ENCODE peak calls at places on chromosomes 1 and 21, in seven cellular contexts. One of them, this sample, is unnamed.
A peak's percentile ranks its signal among the peaks of the same experiment; 100 is the strongest.

GRCh38 chr1:51284487-51284954 is 45.8 kb downstream of the TTC39A start:
- DNase-seq in SK-N-SH: peak; percentile 71
- DNase-seq in A549: peak; percentile 19
- DNase-seq in H1: no peak
- DNase-seq in HCT116: peak; percentile 40
- DNase-seq in WTC11: no peak
- DNase-seq in GM12878: no peak
- DNase-seq in this sample: no peak

GRCh38 chr1:110619412-110620249 is 13.5 kb upstream of the KCNA2 start:
- DNase-seq in HCT116: peak; percentile 63
- DNase-seq in WTC11: peak; percentile 89
- DNase-seq in GM12878: peak; percentile 69
- DNase-seq in SK-N-SH: peak; percentile 88
- DNase-seq in H1: peak; percentile 53
- DNase-seq in A549: peak; percentile 63
- DNase-seq in this sample: peak; percentile 87

GRCh38 chr1:55400560-55400959 is 185.4 kb upstream of the USP24 start:
- DNase-seq in H1: no peak
- DNase-seq in GM12878: no peak
- DNase-seq in SK-N-SH: peak; percentile 34
- DNase-seq in HCT116: no peak
- DNase-seq in WTC11: no peak
- DNase-seq in A549: no peak
- DNase-seq in this sample: no peak

GRCh38 chr1:25520446-25521061 is 22.9 kb upstream of the LDLRAP1 start:
- DNase-seq in HCT116: peak; percentile 48
- DNase-seq in GM12878: peak; percentile 17
- DNase-seq in H1: no peak
- DNase-seq in SK-N-SH: peak; percentile 70
- DNase-seq in WTC11: peak; percentile 66
- DNase-seq in A549: peak; percentile 52
- DNase-seq in this sample: peak; percentile 70

GRCh38 chr1:6637770-6638169 is 13.1 kb downstream of the THAP3 start:
- DNase-seq in H1: no peak
- DNase-seq in GM12878: no peak
- DNase-seq in A549: no peak
- DNase-seq in SK-N-SH: no peak
- DNase-seq in WTC11: no peak
- DNase-seq in HCT116: no peak
- DNase-seq in this sample: no peak

GRCh38 chr1:214402583-214403216 is 121.7 kb downstream of the SMYD2 start:
- DNase-seq in HCT116: no peak
- DNase-seq in GM12878: no peak
- DNase-seq in H1: no peak
- DNase-seq in A549: peak; percentile 17
- DNase-seq in SK-N-SH: no peak
- DNase-seq in WTC11: no peak
- DNase-seq in this sample: no peak

GRCh38 chr1:3003039-3003940 is 18.0 kb upstream of the ACTRT2 start:
- DNase-seq in HCT116: no peak
- DNase-seq in SK-N-SH: no peak
- DNase-seq in WTC11: no peak
- DNase-seq in GM12878: no peak
- DNase-seq in H1: no peak
- DNase-seq in A549: no peak
- DNase-seq in this sample: no peak

GRCh38 chr1:147077081-147077480 is 95.2 kb downstream of the PRKAB2 start:
- DNase-seq in H1: no peak
- DNase-seq in SK-N-SH: no peak
- DNase-seq in A549: no peak
- DNase-seq in WTC11: no peak
- DNase-seq in HCT116: no peak
- DNase-seq in GM12878: no peak
- DNase-seq in this sample: no peak

GRCh38 chr1:98388431-98388830 is 273.1 kb upstream of the SNX7 start:
- DNase-seq in GM12878: peak; percentile 20
- DNase-seq in SK-N-SH: no peak
- DNase-seq in HCT116: no peak
- DNase-seq in H1: no peak
- DNase-seq in WTC11: no peak
- DNase-seq in A549: no peak
- DNase-seq in this sample: peak; percentile 51

GRCh38 chr1:234143681-234144080 is 229.6 kb upstream of the COA6 start:
- DNase-seq in A549: no peak
- DNase-seq in H1: no peak
- DNase-seq in HCT116: no peak
- DNase-seq in SK-N-SH: no peak
- DNase-seq in WTC11: no peak
- DNase-seq in GM12878: no peak
- DNase-seq in this sample: no peak

GRCh38 chr1:17798011-17798410 is 42.9 kb downstream of the ACTL8 start:
- DNase-seq in WTC11: no peak
- DNase-seq in A549: no peak
- DNase-seq in SK-N-SH: no peak
- DNase-seq in H1: no peak
- DNase-seq in HCT116: no peak
- DNase-seq in GM12878: no peak
- DNase-seq in this sample: no peak
- TF ChIP-seq MAX in WTC11: no peak
- TF ChIP-seq MAX in A549: no peak
- TF ChIP-seq MAX in SK-N-SH: no peak
- TF ChIP-seq MAX in H1: no peak
- TF ChIP-seq MAX in HCT116: no peak
- TF ChIP-seq MAX in GM12878: no peak
- TF ChIP-seq MAX in this sample: no peak

DNA sequence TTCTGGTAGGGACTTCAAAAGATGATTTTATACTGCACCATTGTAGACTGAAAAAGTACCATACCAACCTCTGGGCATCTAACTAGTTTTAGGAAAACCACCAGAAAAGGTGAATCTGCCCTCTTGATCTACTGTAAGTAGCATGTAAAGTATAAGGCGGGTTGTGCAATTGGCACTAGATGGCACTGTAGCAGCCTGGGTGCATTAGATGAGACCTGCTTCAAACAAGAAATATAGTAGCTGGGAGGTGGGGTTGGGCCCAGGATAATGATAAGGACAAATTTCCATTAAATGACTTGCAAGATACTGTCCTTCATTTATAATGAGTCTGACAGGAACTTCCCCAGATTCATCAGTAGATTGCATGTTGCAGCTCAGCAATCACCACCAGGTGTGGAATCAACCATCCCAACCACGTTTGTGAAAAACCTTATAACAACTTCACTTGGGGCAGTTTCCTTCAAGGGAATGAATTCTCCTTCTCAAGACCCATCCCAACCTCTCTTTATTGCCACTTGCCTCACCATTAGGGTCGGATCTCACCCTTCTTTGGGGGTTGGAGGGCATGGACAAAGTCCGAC is 37.3 kb upstream of the IL10 start:
- DNase-seq in WTC11: no peak
- DNase-seq in GM12878: no peak
- DNase-seq in H1: no peak
- DNase-seq in HCT116: peak; percentile 23
- DNase-seq in A549: peak; percentile 44
- DNase-seq in SK-N-SH: no peak
- DNase-seq in this sample: peak; percentile 63
- TF ChIP-seq CTCF in WTC11: no peak
- TF ChIP-seq CTCF in GM12878: peak; percentile 64
- TF ChIP-seq CTCF in H1: peak; percentile 63
- TF ChIP-seq CTCF in HCT116: peak; percentile 70
- TF ChIP-seq CTCF in A549: peak; percentile 47
- TF ChIP-seq CTCF in SK-N-SH: peak; percentile 52
- TF ChIP-seq CTCF in this sample: peak; percentile 63

GRCh38 chr21:33198346-33199135 is 31.2 kb upstream of the IFNAR2 start:
- DNase-seq in HCT116: no peak
- DNase-seq in WTC11: no peak
- DNase-seq in A549: no peak
- DNase-seq in H1: no peak
- DNase-seq in SK-N-SH: no peak
- DNase-seq in GM12878: no peak
- DNase-seq in this sample: peak; percentile 82
- TF ChIP-seq MAX in HCT116: no peak
- TF ChIP-seq MAX in WTC11: no peak
- TF ChIP-seq MAX in A549: no peak
- TF ChIP-seq MAX in H1: no peak
- TF ChIP-seq MAX in SK-N-SH: no peak
- TF ChIP-seq MAX in GM12878: no peak
- TF ChIP-seq MAX in this sample: peak; percentile 56

GRCh38 chr1:78599294-78599693 is 21.0 kb upstream of the IFI44L start:
- DNase-seq in A549: no peak
- DNase-seq in SK-N-SH: no peak
- DNase-seq in H1: no peak
- DNase-seq in WTC11: no peak
- DNase-seq in GM12878: no peak
- DNase-seq in HCT116: no peak
- DNase-seq in this sample: no peak

GRCh38 chr1:78601068-78601467 is 19.2 kb upstream of the IFI44L start:
- DNase-seq in WTC11: no peak
- DNase-seq in A549: no peak
- DNase-seq in HCT116: no peak
- DNase-seq in GM12878: no peak
- DNase-seq in H1: no peak
- DNase-seq in SK-N-SH: no peak
- DNase-seq in this sample: no peak

GRCh38 chr1:78604643-78605042 is 15.6 kb upstream of the IFI44L start:
- DNase-seq in H1: no peak
- DNase-seq in GM12878: no peak
- DNase-seq in A549: no peak
- DNase-seq in WTC11: no peak
- DNase-seq in HCT116: no peak
- DNase-seq in SK-N-SH: no peak
- DNase-seq in this sample: no peak

GRCh38 chr1:78606274-78606673 is 14.0 kb upstream of the IFI44L start:
- DNase-seq in SK-N-SH: no peak
- DNase-seq in A549: no peak
- DNase-seq in GM12878: no peak
- DNase-seq in WTC11: no peak
- DNase-seq in HCT116: no peak
- DNase-seq in H1: no peak
- DNase-seq in this sample: no peak

GRCh38 chr1:78603206-78603605 is 17.0 kb upstream of the IFI44L start:
- DNase-seq in H1: no peak
- DNase-seq in SK-N-SH: no peak
- DNase-seq in GM12878: no peak
- DNase-seq in WTC11: no peak
- DNase-seq in HCT116: no peak
- DNase-seq in A549: no peak
- DNase-seq in this sample: no peak
- TF ChIP-seq CTCF in H1: no peak
- TF ChIP-seq CTCF in SK-N-SH: no peak
- TF ChIP-seq CTCF in GM12878: no peak
- TF ChIP-seq CTCF in WTC11: no peak
- TF ChIP-seq CTCF in HCT116: no peak
- TF ChIP-seq CTCF in A549: no peak
- TF ChIP-seq CTCF in this sample: no peak

DNA sequence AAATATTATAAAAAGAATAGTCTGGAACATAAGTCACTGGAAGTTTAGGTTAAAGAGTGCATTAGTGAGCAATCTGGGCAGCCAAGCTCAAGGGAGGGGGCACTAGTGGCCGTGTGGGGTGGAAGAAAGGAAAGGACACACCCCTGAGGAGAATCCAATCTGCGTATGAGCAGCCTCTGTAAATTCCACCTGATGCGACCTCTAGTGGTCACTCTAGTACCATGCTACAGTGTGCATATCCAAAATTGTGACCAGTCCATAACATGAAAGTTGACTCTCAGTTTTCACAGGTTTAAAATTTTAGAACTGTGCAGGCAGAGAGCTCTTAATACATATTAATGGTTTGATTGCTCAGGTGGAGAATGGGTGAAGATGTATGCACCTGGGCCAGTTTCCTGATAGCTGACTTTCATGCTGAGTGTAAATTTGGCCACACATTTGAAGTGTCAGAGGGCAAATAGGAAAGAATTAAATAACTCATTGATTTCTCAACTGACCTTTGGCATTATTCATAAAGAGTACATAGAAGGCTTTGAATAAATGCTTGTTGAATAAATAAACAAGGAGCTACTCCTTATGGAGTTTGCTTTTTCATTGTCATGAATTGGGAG is 105.9 kb upstream of the C21orf91 start:
- DNase-seq in HCT116: peak; percentile 59
- DNase-seq in H1: no peak
- DNase-seq in SK-N-SH: peak; percentile 64
- DNase-seq in WTC11: peak; percentile 53
- DNase-seq in GM12878: peak; percentile 33
- DNase-seq in A549: peak; percentile 30
- DNase-seq in this sample: peak; percentile 61
- TF ChIP-seq MAX in HCT116: no peak
- TF ChIP-seq MAX in H1: no peak
- TF ChIP-seq MAX in SK-N-SH: no peak
- TF ChIP-seq MAX in WTC11: no peak
- TF ChIP-seq MAX in GM12878: no peak
- TF ChIP-seq MAX in A549: no peak
- TF ChIP-seq MAX in this sample: no peak

DNA sequence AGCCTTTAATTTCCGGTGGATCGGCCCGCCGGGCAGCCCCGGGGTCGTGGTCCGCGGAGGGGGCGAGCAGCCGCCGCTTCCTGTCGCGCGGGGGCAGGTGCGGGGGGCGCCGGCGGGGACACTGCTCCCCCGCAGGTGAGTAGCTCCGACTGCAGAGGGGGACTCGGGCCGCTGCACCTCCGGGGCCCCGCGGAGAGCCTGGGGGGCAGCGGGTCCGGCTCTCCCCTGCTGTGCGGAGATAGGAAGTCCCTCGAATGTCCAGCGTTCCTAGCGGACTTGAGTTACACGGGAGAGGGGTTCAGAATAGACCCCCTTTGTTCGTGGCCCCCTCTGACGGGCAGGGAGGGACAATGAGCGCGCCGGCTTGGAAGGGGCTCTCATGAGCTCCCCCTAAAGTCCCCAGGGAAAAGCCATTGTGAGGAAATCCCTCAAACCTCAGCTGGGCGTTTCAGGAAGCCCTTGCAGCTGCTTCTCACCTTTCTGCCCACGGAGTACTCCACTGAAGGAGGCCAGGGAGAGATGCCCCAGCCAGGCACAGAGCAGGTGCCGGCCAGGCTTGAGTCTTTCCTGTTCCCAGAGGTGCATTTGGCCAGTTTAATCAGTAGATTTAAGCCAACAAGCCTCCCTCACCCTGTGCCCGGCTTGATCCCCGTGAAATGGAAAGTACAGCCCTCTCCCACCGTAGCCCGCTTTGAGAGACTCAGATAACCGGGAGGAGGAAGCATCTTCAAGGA is 925 bp downstream of the PDE9A start:
- DNase-seq in HCT116: no peak
- DNase-seq in H1: no peak
- DNase-seq in WTC11: no peak
- DNase-seq in GM12878: no peak
- DNase-seq in A549: peak; percentile 26
- DNase-seq in SK-N-SH: peak; percentile 79
- DNase-seq in this sample: peak; percentile 78
- TF ChIP-seq CTCF in HCT116: no peak
- TF ChIP-seq CTCF in H1: no peak
- TF ChIP-seq CTCF in WTC11: no peak
- TF ChIP-seq CTCF in GM12878: no peak
- TF ChIP-seq CTCF in A549: no peak
- TF ChIP-seq CTCF in SK-N-SH: no peak
- TF ChIP-seq CTCF in this sample: no peak

GRCh38 chr1:99737016-99737415 is 29.4 kb downstream of the FRRS1 start:
- DNase-seq in HCT116: peak; percentile 21
- DNase-seq in GM12878: no peak
- DNase-seq in SK-N-SH: peak; percentile 55
- DNase-seq in H1: no peak
- DNase-seq in WTC11: peak; percentile 20
- DNase-seq in A549: peak; percentile 74
- DNase-seq in this sample: peak; percentile 49
- TF ChIP-seq MAX in HCT116: no peak
- TF ChIP-seq MAX in GM12878: no peak
- TF ChIP-seq MAX in SK-N-SH: no peak
- TF ChIP-seq MAX in H1: no peak
- TF ChIP-seq MAX in WTC11: no peak
- TF ChIP-seq MAX in A549: no peak
- TF ChIP-seq MAX in this sample: no peak